ENCODE peak calls at places on chromosomes 11 and 22, in eight cellular contexts. One of them, this sample, is unnamed.

GRCh38 chr22:32574957-32575893 is 100.6 kb downstream of the FBXO7 start:
- DNase-seq in posterior vena cava: no peak
- DNase-seq in GM12891: no peak
- DNase-seq in A172: no peak
- DNase-seq in T-cell: no peak
- DNase-seq in cardiac fibroblast: no peak
- DNase-seq in EH: peak; percentile 64
- DNase-seq in left cardiac atrium: no peak
- DNase-seq in this sample: no peak

GRCh38 chr11:45104006-45104789 is 42.2 kb upstream of the PRDM11 start:
- DNase-seq in posterior vena cava: no peak
- DNase-seq in GM12891: no peak
- DNase-seq in A172: no peak
- DNase-seq in T-cell: no peak
- DNase-seq in cardiac fibroblast: no peak
- DNase-seq in EH: no peak
- DNase-seq in left cardiac atrium: no peak
- DNase-seq in this sample: no peak

GRCh38 chr22:49306632-49306975 is 521.1 kb downstream of the BRD1 start:
- DNase-seq in posterior vena cava: peak; percentile 50
- DNase-seq in GM12891: no peak
- DNase-seq in A172: no peak
- DNase-seq in T-cell: no peak
- DNase-seq in cardiac fibroblast: no peak
- DNase-seq in EH: no peak
- DNase-seq in left cardiac atrium: no peak
- DNase-seq in this sample: no peak

GRCh38 chr11:57779275-57779674 is 17.7 kb downstream of the CTNND1 start:
- DNase-seq in posterior vena cava: no peak
- DNase-seq in GM12891: no peak
- DNase-seq in A172: peak; percentile 42
- DNase-seq in T-cell: no peak
- DNase-seq in cardiac fibroblast: peak; percentile 83
- DNase-seq in EH: peak; percentile 82
- DNase-seq in left cardiac atrium: peak; percentile 32
- DNase-seq in this sample: no peak

GRCh38 chr22:19885841-19886592 is 31.3 kb upstream of the GNB1L start:
- DNase-seq in posterior vena cava: peak; percentile 67
- DNase-seq in GM12891: no peak
- DNase-seq in A172: no peak
- DNase-seq in T-cell: no peak
- DNase-seq in cardiac fibroblast: no peak
- DNase-seq in EH: peak; percentile 42
- DNase-seq in left cardiac atrium: no peak
- DNase-seq in this sample: no peak

GRCh38 chr11:101915811-101916291 is 471 bp downstream of the ANGPTL5 start:
- DNase-seq in posterior vena cava: no peak
- DNase-seq in GM12891: no peak
- DNase-seq in A172: peak; percentile 7
- DNase-seq in T-cell: no peak
- DNase-seq in cardiac fibroblast: peak; percentile 78
- DNase-seq in EH: peak; percentile 48
- DNase-seq in left cardiac atrium: no peak
- DNase-seq in this sample: peak; percentile 41

GRCh38 chr11:115623021-115623451 is 118.8 kb upstream of the CADM1 start:
- DNase-seq in posterior vena cava: peak; percentile 95
- DNase-seq in GM12891: no peak
- DNase-seq in A172: peak; percentile 74
- DNase-seq in T-cell: no peak
- DNase-seq in cardiac fibroblast: peak; percentile 94
- DNase-seq in EH: peak; percentile 97
- DNase-seq in left cardiac atrium: peak; percentile 88
- DNase-seq in this sample: no peak

GRCh38 chr11:2092956-2093412 is 46.2 kb downstream of the IGF2 start:
- DNase-seq in posterior vena cava: peak; percentile 74
- DNase-seq in GM12891: no peak
- DNase-seq in A172: peak; percentile 94
- DNase-seq in T-cell: peak; percentile 69
- DNase-seq in cardiac fibroblast: peak; percentile 65
- DNase-seq in EH: peak; percentile 36
- DNase-seq in left cardiac atrium: peak; percentile 68
- DNase-seq in this sample: no peak

GRCh38 chr11:63404536-63404935 is 35.0 kb downstream of the SLC22A9 start:
- DNase-seq in posterior vena cava: no peak
- DNase-seq in GM12891: no peak
- DNase-seq in A172: no peak
- DNase-seq in T-cell: no peak
- DNase-seq in cardiac fibroblast: no peak
- DNase-seq in EH: no peak
- DNase-seq in left cardiac atrium: no peak
- DNase-seq in this sample: no peak

GRCh38 chr22:18063311-18063710 is 14.5 kb upstream of the PEX26 start:
- DNase-seq in posterior vena cava: peak; percentile 34
- DNase-seq in GM12891: no peak
- DNase-seq in A172: no peak
- DNase-seq in T-cell: no peak
- DNase-seq in cardiac fibroblast: no peak
- DNase-seq in EH: peak; percentile 94
- DNase-seq in left cardiac atrium: no peak
- DNase-seq in this sample: no peak

GRCh38 chr11:121328967-121329653 is 36.5 kb downstream of the SC5D start:
- DNase-seq in posterior vena cava: no peak
- DNase-seq in GM12891: no peak
- DNase-seq in A172: no peak
- DNase-seq in T-cell: no peak
- DNase-seq in cardiac fibroblast: no peak
- DNase-seq in EH: no peak
- DNase-seq in left cardiac atrium: no peak
- DNase-seq in this sample: no peak

This sample was measured in NCI-H460.